ENCODE peak calls at places on chromosomes 12 and 14, in nine cellular contexts. G is epithelial cell of proximal tubule, S is right lobe of liver, L is heart right ventricle, A is stomach, O is GM23338, C is NB4, F is choroid plexus epithelial cell, Q is PC-3. E is an unnamed sample.

GRCh38 chr12:122067966-122068365 is 10.6 kb upstream of the MLXIP start:
- DNase-seq in Q (no peak), A (peak; percentile 58), L (peak; percentile 48), F (peak; percentile 90), O (no peak), C (peak; percentile 52), S (peak; percentile 62), G (no peak), E (peak; percentile 58)

GRCh38 chr14:105039458-105040205 is 18.7 kb upstream of the CDCA4 start:
- DNase-seq in Q (no peak), A (no peak), F (no peak), G (no peak), L (no peak), O (no peak), S (no peak), C (no peak), E (no peak)

GRCh38 chr14:90797451-90797850 is 18.8 kb downstream of the TTC7B start:
- DNase-seq in A (no peak), G (no peak), C (peak; percentile 93), Q (no peak), O (no peak), S (no peak), L (no peak), F (peak; percentile 50), E (peak; percentile 37)

GRCh38 chr12:112389228-112389627 is 7.0 kb upstream of the HECTD4 start:
- DNase-seq in O (no peak), L (no peak), A (no peak), Q (peak; percentile 40), G (no peak), S (no peak), C (no peak), F (no peak), E (no peak)

GRCh38 chr14:34055545-34055944 is 104.7 kb upstream of the EGLN3 start:
- DNase-seq in A (no peak), F (no peak), O (no peak), C (no peak), G (no peak), S (no peak), Q (peak; percentile 13), L (no peak), E (no peak)

GRCh38 chr14:32449640-32450039 is 120.5 kb downstream of the AKAP6 start:
- DNase-seq in S (no peak), L (no peak), A (no peak), F (no peak), G (no peak), O (no peak), Q (no peak), C (no peak), E (no peak)

GRCh38 chr12:108301346-108301745 is 37.8 kb downstream of the CMKLR1 start:
- DNase-seq in S (no peak), F (no peak), G (no peak), Q (no peak), L (no peak), C (no peak), O (no peak), A (no peak), E (no peak)

GRCh38 chr12:89160716-89161123 is 191.6 kb downstream of the DUSP6 start:
- DNase-seq in S (peak; percentile 42), O (no peak), L (peak; percentile 31), G (no peak), F (peak; percentile 73), Q (peak; percentile 89), C (peak; percentile 85), A (no peak), E (peak; percentile 93)

GRCh38 chr12:91617830-91618229 is 435.2 kb upstream of the DCN start:
- DNase-seq in L (no peak), G (no peak), F (no peak), Q (peak; percentile 57), A (no peak), O (no peak), S (no peak), C (no peak), E (no peak)

GRCh38 chr14:100634026-100634425 is 46.8 kb upstream of the BEGAIN start:
- DNase-seq in A (no peak), G (no peak), O (no peak), L (no peak), F (no peak), S (no peak), Q (no peak), C (no peak), E (no peak)

DNA sequence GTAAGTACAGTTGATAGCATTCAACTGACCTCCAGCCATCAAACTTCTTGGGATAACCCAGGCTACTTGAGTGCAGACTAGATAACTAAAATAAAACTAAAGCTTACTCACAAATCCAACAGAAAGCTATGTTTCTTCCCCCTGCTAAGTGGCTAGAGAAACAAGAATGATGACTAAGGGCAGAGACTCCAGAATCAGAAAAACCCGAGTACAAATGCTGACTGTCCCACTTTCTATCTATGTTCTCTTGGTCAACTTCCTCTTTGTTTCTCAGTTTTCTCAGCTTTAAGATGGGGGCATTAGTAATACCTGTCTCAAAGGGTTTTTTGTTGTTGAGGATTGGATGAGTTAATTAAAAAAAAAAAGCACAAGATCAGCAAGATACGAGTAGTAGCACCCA is 6.1 kb upstream of the NUAK1 start:
- DNase-seq in G (no peak), C (no peak), A (no peak), O (no peak), L (no peak), Q (no peak), F (peak; percentile 52), S (no peak), E (no peak)
- H3K4me3 ChIP-seq in G (no peak overlapping the region), C (no peak overlapping the region), A (no peak overlapping the region), O (no peak overlapping the region), L (no peak overlapping the region), Q (no peak overlapping the region), F (no peak overlapping the region), S (no peak overlapping the region), E (no peak overlapping the region)

GRCh38 chr14:24141030-24141880 is at the start of gene EMC9:
- DNase-seq in F (peak; percentile 100), A (peak; percentile 100), L (peak; percentile 100), C (peak; percentile 99), S (peak; percentile 100), O (peak; percentile 100), G (peak; percentile 91), Q (peak; percentile 99), E (peak; percentile 98)
- TF ChIP-seq CTCF in F (peak; percentile 49), A (peak; percentile 50), L (peak; percentile 75), C (no peak), S (peak; percentile 40), O (peak; percentile 0), G (peak; percentile 37), Q (no peak), E (peak; percentile 32)

DNA sequence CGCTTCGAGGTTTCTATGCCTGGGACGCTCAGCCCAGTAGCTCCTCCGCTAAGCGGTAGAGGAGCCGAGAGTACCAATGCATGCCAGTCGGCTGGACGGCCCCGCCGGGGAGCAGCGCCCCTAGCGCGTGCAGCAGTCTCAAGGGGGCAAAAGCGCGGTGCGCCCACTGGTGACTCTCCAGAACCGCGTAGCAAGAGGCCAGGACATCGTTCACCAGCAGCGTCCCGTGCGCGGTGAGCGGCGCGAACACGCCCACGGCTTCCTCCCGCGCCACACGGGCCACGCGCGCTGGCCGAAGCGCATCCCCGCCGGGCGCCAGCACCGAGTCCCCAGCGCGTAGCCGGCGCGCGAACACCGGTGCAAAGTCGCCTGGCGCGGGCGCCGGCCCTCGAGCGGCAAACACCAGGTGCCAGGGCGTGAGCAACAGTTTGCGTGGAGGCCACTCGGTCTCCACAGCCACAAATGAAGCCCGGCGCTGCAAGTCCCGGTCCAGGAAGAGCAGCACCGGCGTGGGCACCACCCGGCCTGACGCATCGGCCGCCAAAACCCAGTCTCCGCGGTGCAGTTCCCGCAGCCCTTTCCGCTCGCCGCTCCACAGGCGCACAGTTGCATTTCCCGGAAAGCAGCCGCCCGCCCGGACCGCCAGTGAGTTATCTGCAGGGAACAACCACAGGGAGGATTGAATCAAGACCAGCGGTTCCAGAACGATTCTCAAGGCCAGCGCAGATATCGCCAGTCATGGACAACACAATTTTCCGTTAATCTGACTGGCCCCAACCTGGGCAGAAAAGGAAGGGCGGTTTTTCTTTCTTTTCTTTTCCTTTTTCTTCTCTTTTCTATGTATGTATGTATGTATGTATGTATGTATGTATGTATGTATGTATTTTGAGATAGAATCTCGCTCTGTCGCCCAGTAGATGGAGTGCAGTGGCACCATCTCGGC is 4.5 kb downstream of the DHH start:
- DNase-seq in A (peak; percentile 31), L (peak; percentile 40), G (no peak), C (no peak), O (peak; percentile 64), F (peak; percentile 54), Q (peak; percentile 35), S (peak; percentile 55), E (peak; percentile 43)
- H3K4me3 ChIP-seq in A (peak overlapping the region; percentile 32), L (peak overlapping the region; percentile 54), G (peak overlapping the region; percentile 28), C (no peak overlapping the region), O (peak overlapping the region; percentile 51), F (peak overlapping the region; percentile 37), Q (peak overlapping the region; percentile 63), S (peak overlapping the region; percentile 23), E (no peak overlapping the region)

GRCh38 chr12:9750276-9751203 is 10.2 kb downstream of the CD69 start:
- DNase-seq in G (no peak), A (no peak), Q (peak; percentile 77), C (peak; percentile 81), F (peak; percentile 85), O (peak; percentile 89), S (no peak), L (no peak), E (peak; percentile 68)

GRCh38 chr12:9753042-9753820 is 7.5 kb downstream of the CD69 start:
- DNase-seq in G (no peak), L (no peak), C (no peak), F (no peak), S (no peak), A (no peak), O (no peak), Q (no peak), E (no peak)

GRCh38 chr12:9754097-9754964 is 6.4 kb downstream of the CD69 start:
- DNase-seq in F (no peak), Q (no peak), L (no peak), A (no peak), G (no peak), O (no peak), C (no peak), S (no peak), E (no peak)

GRCh38 chr12:9752145-9752717 is 8.5 kb downstream of the CD69 start:
- DNase-seq in O (no peak), F (no peak), S (no peak), L (no peak), Q (no peak), A (no peak), C (no peak), G (no peak), E (no peak)

DNA sequence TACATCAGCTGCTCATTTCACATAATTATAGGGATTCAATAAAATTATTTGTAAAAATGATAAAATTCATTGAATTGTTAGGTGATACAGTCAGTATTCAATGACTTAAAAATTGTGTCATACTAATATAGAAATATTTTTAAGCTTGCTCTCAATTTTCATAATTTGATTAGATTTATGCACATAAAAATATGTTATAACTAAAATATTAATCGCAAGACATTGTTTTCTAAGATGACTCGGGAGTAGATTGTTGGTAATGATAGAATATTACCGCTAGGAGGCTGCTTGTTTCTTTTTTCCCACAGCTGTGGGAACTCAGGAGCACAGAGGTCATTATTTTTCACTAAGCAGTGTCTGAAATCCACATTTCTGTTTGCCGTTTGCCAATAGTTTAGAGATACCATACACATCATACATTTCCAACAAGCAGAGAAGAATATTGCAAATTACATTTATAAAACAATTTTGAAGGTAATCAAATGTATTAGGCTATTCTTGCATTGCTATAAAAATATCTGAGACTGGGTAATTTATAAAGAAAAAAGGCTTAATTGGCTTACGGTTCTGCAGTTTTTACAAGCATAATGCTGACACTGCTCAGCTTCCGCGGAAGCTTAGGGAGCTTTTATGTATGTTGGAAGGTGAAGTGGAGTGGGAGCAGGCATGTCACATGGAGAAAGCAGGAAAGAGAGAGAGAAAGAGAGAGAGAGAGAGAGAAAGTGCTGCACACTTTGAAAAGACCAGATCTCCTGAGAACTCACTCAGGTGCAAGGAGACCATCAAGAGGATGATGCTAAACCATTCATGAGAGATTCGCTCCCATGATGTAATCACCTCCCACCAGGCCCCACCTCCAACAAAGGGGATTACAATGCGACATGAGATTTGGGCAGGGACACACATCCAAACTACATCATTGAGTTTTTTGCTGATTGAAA is 9.2 kb downstream of the CD69 start:
- DNase-seq in F (peak; percentile 73), O (peak; percentile 43), S (no peak), C (no peak), G (no peak), Q (peak; percentile 53), A (no peak), L (no peak), E (peak; percentile 30)
- TF ChIP-seq CTCF in F (peak; percentile 69), O (peak; percentile 46), S (no peak), C (no peak), G (peak; percentile 62), Q (peak; percentile 41), A (peak; percentile 12), L (peak; percentile 42), E (peak; percentile 32)